ENCODE peak calls at places on chromosomes 1 and 21, in eight cellular contexts. One of them, this sample, is unnamed.

GRCh38 chr1:12542596-12543592 is 75.1 kb downstream of the DHRS3 start:
- DNase-seq in PC-3: no peak
- DNase-seq in GM12865: no peak
- DNase-seq in heart left ventricle: no peak
- DNase-seq in fibroblast of the aortic adventitia: no peak
- DNase-seq in breast epithelium: no peak
- DNase-seq in cardiac fibroblast: no peak
- DNase-seq in right atrium auricular region: no peak
- DNase-seq in this sample: no peak

GRCh38 chr1:170790651-170791071 is 126.7 kb downstream of the PRRX1 start:
- DNase-seq in PC-3: no peak
- DNase-seq in GM12865: no peak
- DNase-seq in heart left ventricle: no peak
- DNase-seq in fibroblast of the aortic adventitia: peak
- DNase-seq in breast epithelium: no peak
- DNase-seq in cardiac fibroblast: peak
- DNase-seq in right atrium auricular region: no peak
- DNase-seq in this sample: no peak

GRCh38 chr1:233689017-233689747 is 75.3 kb downstream of the KCNK1 start:
- DNase-seq in PC-3: peak
- DNase-seq in GM12865: no peak
- DNase-seq in heart left ventricle: no peak
- DNase-seq in fibroblast of the aortic adventitia: no peak
- DNase-seq in breast epithelium: no peak
- DNase-seq in cardiac fibroblast: no peak
- DNase-seq in right atrium auricular region: no peak
- DNase-seq in this sample: no peak

GRCh38 chr1:2382621-2383361 is 8.6 kb downstream of the MORN1 start:
- DNase-seq in PC-3: peak
- DNase-seq in GM12865: peak
- DNase-seq in heart left ventricle: no peak
- DNase-seq in fibroblast of the aortic adventitia: no peak
- DNase-seq in breast epithelium: no peak
- DNase-seq in cardiac fibroblast: peak
- DNase-seq in right atrium auricular region: no peak
- DNase-seq in this sample: no peak

GRCh38 chr1:231527586-231528174 is 789 bp upstream of the TSNAX start:
- DNase-seq in PC-3: peak
- DNase-seq in GM12865: no peak
- DNase-seq in heart left ventricle: peak
- DNase-seq in fibroblast of the aortic adventitia: no peak
- DNase-seq in breast epithelium: no peak
- DNase-seq in cardiac fibroblast: no peak
- DNase-seq in right atrium auricular region: no peak
- DNase-seq in this sample: no peak

GRCh38 chr1:43276673-43277072 is 6.9 kb downstream of the TMEM125 start:
- DNase-seq in PC-3: no peak
- DNase-seq in GM12865: no peak
- DNase-seq in heart left ventricle: no peak
- DNase-seq in fibroblast of the aortic adventitia: no peak
- DNase-seq in breast epithelium: no peak
- DNase-seq in cardiac fibroblast: no peak
- DNase-seq in right atrium auricular region: no peak
- DNase-seq in this sample: no peak

GRCh38 chr1:98661544-98662353 is at the start of gene SNX7:
- DNase-seq in PC-3: peak
- DNase-seq in GM12865: no peak
- DNase-seq in heart left ventricle: peak
- DNase-seq in fibroblast of the aortic adventitia: peak
- DNase-seq in breast epithelium: peak
- DNase-seq in cardiac fibroblast: peak
- DNase-seq in right atrium auricular region: peak
- DNase-seq in this sample: no peak

GRCh38 chr1:55081905-55082296 is 42.6 kb downstream of the PCSK9 start:
- DNase-seq in PC-3: no peak
- DNase-seq in GM12865: no peak
- DNase-seq in heart left ventricle: no peak
- DNase-seq in fibroblast of the aortic adventitia: peak
- DNase-seq in breast epithelium: no peak
- DNase-seq in cardiac fibroblast: peak
- DNase-seq in right atrium auricular region: no peak
- DNase-seq in this sample: no peak

GRCh38 chr1:117174851-117175250 is 35.9 kb downstream of the VTCN1 start:
- DNase-seq in PC-3: no peak
- DNase-seq in GM12865: no peak
- DNase-seq in heart left ventricle: no peak
- DNase-seq in fibroblast of the aortic adventitia: no peak
- DNase-seq in breast epithelium: no peak
- DNase-seq in cardiac fibroblast: no peak
- DNase-seq in right atrium auricular region: no peak
- DNase-seq in this sample: no peak

GRCh38 chr1:5570931-5571330 is 421.3 kb downstream of the NPHP4 start:
- DNase-seq in PC-3: peak
- DNase-seq in GM12865: no peak
- DNase-seq in heart left ventricle: no peak
- DNase-seq in fibroblast of the aortic adventitia: no peak
- DNase-seq in breast epithelium: no peak
- DNase-seq in cardiac fibroblast: no peak
- DNase-seq in right atrium auricular region: no peak
- DNase-seq in this sample: no peak

GRCh38 chr1:36096500-36097412 is 8.1 kb downstream of the ADPRS start:
- DNase-seq in PC-3: peak
- DNase-seq in GM12865: no peak
- DNase-seq in heart left ventricle: no peak
- DNase-seq in fibroblast of the aortic adventitia: no peak
- DNase-seq in breast epithelium: no peak
- DNase-seq in cardiac fibroblast: no peak
- DNase-seq in right atrium auricular region: no peak
- DNase-seq in this sample: no peak

GRCh38 chr1:206905295-206906164 is 8.3 kb downstream of the IL24 start:
- DNase-seq in PC-3: peak
- DNase-seq in GM12865: peak
- DNase-seq in heart left ventricle: no peak
- DNase-seq in fibroblast of the aortic adventitia: peak
- DNase-seq in breast epithelium: no peak
- DNase-seq in cardiac fibroblast: peak
- DNase-seq in right atrium auricular region: no peak
- DNase-seq in this sample: no peak

GRCh38 chr1:21587602-21587953 is 78.4 kb downstream of the ALPL start:
- DNase-seq in PC-3: no peak
- DNase-seq in GM12865: no peak
- DNase-seq in heart left ventricle: no peak
- DNase-seq in fibroblast of the aortic adventitia: no peak
- DNase-seq in breast epithelium: no peak
- DNase-seq in cardiac fibroblast: no peak
- DNase-seq in right atrium auricular region: no peak
- DNase-seq in this sample: no peak

GRCh38 chr1:116881879-116882520 is 27.7 kb upstream of the PTGFRN start:
- DNase-seq in PC-3: peak
- DNase-seq in GM12865: peak
- DNase-seq in heart left ventricle: peak
- DNase-seq in fibroblast of the aortic adventitia: peak
- DNase-seq in breast epithelium: no peak
- DNase-seq in cardiac fibroblast: peak
- DNase-seq in right atrium auricular region: peak
- DNase-seq in this sample: no peak

GRCh38 chr1:110243581-110243980 is 33.5 kb downstream of the KCNC4 start:
- DNase-seq in PC-3: no peak
- DNase-seq in GM12865: peak
- DNase-seq in heart left ventricle: no peak
- DNase-seq in fibroblast of the aortic adventitia: peak
- DNase-seq in breast epithelium: no peak
- DNase-seq in cardiac fibroblast: no peak
- DNase-seq in right atrium auricular region: no peak
- DNase-seq in this sample: no peak

GRCh38 chr1:89085781-89086180 is 20.8 kb upstream of the GBP1 start:
- DNase-seq in PC-3: no peak
- DNase-seq in GM12865: peak
- DNase-seq in heart left ventricle: peak
- DNase-seq in fibroblast of the aortic adventitia: peak
- DNase-seq in breast epithelium: no peak
- DNase-seq in cardiac fibroblast: peak
- DNase-seq in right atrium auricular region: no peak
- DNase-seq in this sample: peak

GRCh38 chr1:14735861-14736260 is 137.4 kb downstream of the KAZN start:
- DNase-seq in PC-3: no peak
- DNase-seq in GM12865: no peak
- DNase-seq in heart left ventricle: no peak
- DNase-seq in fibroblast of the aortic adventitia: no peak
- DNase-seq in breast epithelium: no peak
- DNase-seq in cardiac fibroblast: no peak
- DNase-seq in right atrium auricular region: no peak
- DNase-seq in this sample: no peak

GRCh38 chr1:172630868-172631267 is 28.0 kb upstream of the FASLG start:
- DNase-seq in PC-3: peak
- DNase-seq in GM12865: no peak
- DNase-seq in heart left ventricle: no peak
- DNase-seq in fibroblast of the aortic adventitia: peak
- DNase-seq in breast epithelium: no peak
- DNase-seq in cardiac fibroblast: peak
- DNase-seq in right atrium auricular region: no peak
- DNase-seq in this sample: no peak

GRCh38 chr1:223140551-223140950 is 2.5 kb downstream of the TLR5 start:
- DNase-seq in PC-3: no peak
- DNase-seq in GM12865: no peak
- DNase-seq in heart left ventricle: no peak
- DNase-seq in fibroblast of the aortic adventitia: no peak
- DNase-seq in breast epithelium: no peak
- DNase-seq in cardiac fibroblast: no peak
- DNase-seq in right atrium auricular region: no peak
- DNase-seq in this sample: no peak

GRCh38 chr21:17455451-17455850 is 57.4 kb upstream of the CXADR start:
- DNase-seq in PC-3: no peak
- DNase-seq in GM12865: no peak
- DNase-seq in heart left ventricle: no peak
- DNase-seq in fibroblast of the aortic adventitia: no peak
- DNase-seq in breast epithelium: no peak
- DNase-seq in cardiac fibroblast: no peak
- DNase-seq in right atrium auricular region: no peak
- DNase-seq in this sample: no peak

GRCh38 chr1:215677112-215677511 is 110.0 kb downstream of the KCTD3 start:
- DNase-seq in PC-3: peak
- DNase-seq in GM12865: no peak
- DNase-seq in heart left ventricle: no peak
- DNase-seq in fibroblast of the aortic adventitia: no peak
- DNase-seq in breast epithelium: no peak
- DNase-seq in cardiac fibroblast: no peak
- DNase-seq in right atrium auricular region: no peak
- DNase-seq in this sample: no peak

GRCh38 chr1:162905759-162906158 is 44.8 kb upstream of the CCDC190 start:
- DNase-seq in PC-3: peak
- DNase-seq in GM12865: no peak
- DNase-seq in heart left ventricle: no peak
- DNase-seq in fibroblast of the aortic adventitia: peak
- DNase-seq in breast epithelium: no peak
- DNase-seq in cardiac fibroblast: peak
- DNase-seq in right atrium auricular region: no peak
- DNase-seq in this sample: no peak

GRCh38 chr21:43879348-43880110 is 14.5 kb downstream of the AGPAT3 start:
- DNase-seq in PC-3: no peak
- DNase-seq in GM12865: no peak
- DNase-seq in heart left ventricle: no peak
- DNase-seq in fibroblast of the aortic adventitia: no peak
- DNase-seq in breast epithelium: no peak
- DNase-seq in cardiac fibroblast: no peak
- DNase-seq in right atrium auricular region: no peak
- DNase-seq in this sample: no peak

GRCh38 chr1:161307230-161307768 is 2.5 kb downstream of the MPZ start:
- DNase-seq in PC-3: no peak
- DNase-seq in GM12865: peak
- DNase-seq in heart left ventricle: peak
- DNase-seq in fibroblast of the aortic adventitia: peak
- DNase-seq in breast epithelium: no peak
- DNase-seq in cardiac fibroblast: peak
- DNase-seq in right atrium auricular region: no peak
- DNase-seq in this sample: no peak
- H3K4me3 ChIP-seq in PC-3: no peak
- H3K4me3 ChIP-seq in GM12865: no peak
- H3K4me3 ChIP-seq in heart left ventricle: no peak
- H3K4me3 ChIP-seq in fibroblast of the aortic adventitia: no peak
- H3K4me3 ChIP-seq in breast epithelium: no peak
- H3K4me3 ChIP-seq in cardiac fibroblast: peak
- H3K4me3 ChIP-seq in right atrium auricular region: no peak
- H3K4me3 ChIP-seq in this sample: no peak

GRCh38 chr1:27366411-27367159 is at the start of gene MAP3K6:
- DNase-seq in PC-3: peak
- DNase-seq in GM12865: peak
- DNase-seq in heart left ventricle: peak
- DNase-seq in fibroblast of the aortic adventitia: peak
- DNase-seq in breast epithelium: peak
- DNase-seq in cardiac fibroblast: peak
- DNase-seq in right atrium auricular region: peak
- DNase-seq in this sample: peak
- TF ChIP-seq CTCF in PC-3: peak
- TF ChIP-seq CTCF in GM12865: peak
- TF ChIP-seq CTCF in heart left ventricle: peak
- TF ChIP-seq CTCF in fibroblast of the aortic adventitia: peak
- TF ChIP-seq CTCF in breast epithelium: no peak
- TF ChIP-seq CTCF in cardiac fibroblast: no peak
- TF ChIP-seq CTCF in right atrium auricular region: peak
- TF ChIP-seq CTCF in this sample: peak

DNA sequence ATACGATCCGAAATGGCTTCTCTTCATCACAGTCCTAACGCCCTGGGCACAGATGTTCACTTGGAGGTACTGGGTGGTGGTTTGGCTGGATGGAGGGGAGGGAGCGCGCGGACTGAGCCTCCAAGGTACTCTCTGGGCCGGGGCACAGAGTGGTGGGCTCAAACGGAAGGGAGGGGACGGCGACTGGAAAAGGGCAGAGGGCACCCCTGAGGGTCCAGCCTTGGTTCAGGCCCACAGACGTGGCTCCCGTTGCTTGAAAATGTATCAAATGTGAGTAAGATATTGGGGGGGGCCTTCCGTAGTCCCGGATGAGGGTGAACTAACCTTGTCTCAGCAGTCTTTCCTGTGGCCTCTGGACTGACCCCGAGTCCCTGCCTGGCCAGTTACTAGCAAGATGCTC is 463 bp downstream of the IL12RB2 start:
- DNase-seq in PC-3: no peak
- DNase-seq in GM12865: no peak
- DNase-seq in heart left ventricle: no peak
- DNase-seq in fibroblast of the aortic adventitia: no peak
- DNase-seq in breast epithelium: no peak
- DNase-seq in cardiac fibroblast: no peak
- DNase-seq in right atrium auricular region: no peak
- DNase-seq in this sample: no peak
- H3K4me3 ChIP-seq in PC-3: no peak
- H3K4me3 ChIP-seq in GM12865: peak
- H3K4me3 ChIP-seq in heart left ventricle: peak
- H3K4me3 ChIP-seq in fibroblast of the aortic adventitia: no peak
- H3K4me3 ChIP-seq in breast epithelium: peak
- H3K4me3 ChIP-seq in cardiac fibroblast: no peak
- H3K4me3 ChIP-seq in right atrium auricular region: peak
- H3K4me3 ChIP-seq in this sample: no peak

DNA sequence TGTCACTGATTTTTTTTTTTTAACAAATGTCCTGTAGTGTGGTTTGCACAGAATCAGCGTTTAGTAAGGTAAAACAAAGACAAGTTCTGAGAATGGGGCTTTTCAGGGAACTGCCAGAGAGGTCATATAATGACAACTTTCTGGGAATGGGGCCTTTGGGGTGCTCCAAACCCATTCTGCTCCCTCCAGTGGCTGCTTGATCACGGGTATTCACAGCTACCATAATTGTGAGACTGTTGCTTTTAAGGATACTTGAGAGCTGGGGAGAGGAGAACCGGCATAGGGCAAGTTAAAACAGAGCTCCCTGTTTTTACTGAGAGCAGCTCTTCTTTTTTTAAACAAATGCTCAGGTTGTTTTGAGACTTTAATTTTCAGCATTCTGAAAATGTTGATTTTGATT is 48.2 kb downstream of the CYP2J2 start:
- DNase-seq in PC-3: no peak
- DNase-seq in GM12865: no peak
- DNase-seq in heart left ventricle: no peak
- DNase-seq in fibroblast of the aortic adventitia: no peak
- DNase-seq in breast epithelium: no peak
- DNase-seq in cardiac fibroblast: no peak
- DNase-seq in right atrium auricular region: no peak
- DNase-seq in this sample: no peak
- TF ChIP-seq CTCF in PC-3: no peak
- TF ChIP-seq CTCF in GM12865: no peak
- TF ChIP-seq CTCF in heart left ventricle: no peak
- TF ChIP-seq CTCF in fibroblast of the aortic adventitia: no peak
- TF ChIP-seq CTCF in breast epithelium: no peak
- TF ChIP-seq CTCF in cardiac fibroblast: no peak
- TF ChIP-seq CTCF in right atrium auricular region: no peak
- TF ChIP-seq CTCF in this sample: no peak